ENCODE peak calls at places on chromosomes 13 and 19, in seven cellular contexts. L is body of pancreas, E is suprapubic skin, K is ovary, Z is heart left ventricle, V is HCT116, N is gastrocnemius medialis. F is an unnamed sample.

GRCh38 chr19:11421607-11422098 is 2.5 kb upstream of the RGL3 start:
- DNase-seq in L (peak), E (no peak), K (no peak), Z (peak), V (no peak), N (no peak), F (no peak)

GRCh38 chr13:67186985-67187569 is 43.1 kb downstream of the PCDH9 start:
- DNase-seq in L (no peak), E (no peak), K (no peak), Z (no peak), V (no peak), N (no peak), F (no peak)

GRCh38 chr19:50906217-50906616 is 5.0 kb downstream of the KLK4 start:
- DNase-seq in L (peak), E (no peak), K (no peak), Z (no peak), V (no peak), N (no peak), F (no peak)

GRCh38 chr19:8605514-8605913 is 5.0 kb downstream of the ADAMTS10 start:
- DNase-seq in L (no peak), E (no peak), K (no peak), Z (no peak), V (no peak), N (no peak), F (no peak)

GRCh38 chr13:107210216-107211010 is 642.5 kb upstream of the ARGLU1 start:
- DNase-seq in L (no peak), E (no peak), K (no peak), Z (no peak), V (no peak), N (no peak), F (no peak)

GRCh38 chr19:33029746-33030303 is 34.9 kb downstream of the RHPN2 start:
- DNase-seq in L (no peak), E (no peak), K (no peak), Z (no peak), V (no peak), N (no peak), F (no peak)

GRCh38 chr19:4064551-4065260 is 2.0 kb downstream of the ZBTB7A start:
- DNase-seq in L (peak), E (peak), K (peak), Z (peak), V (no peak), N (peak), F (peak)

GRCh38 chr19:28465317-28466086 is 747.4 kb downstream of the UQCRFS1 start:
- DNase-seq in L (no peak), E (no peak), K (no peak), Z (no peak), V (no peak), N (no peak), F (no peak)

GRCh38 chr19:15991602-15992001 is 42.8 kb downstream of the OR10H4 start:
- DNase-seq in L (no peak), E (no peak), K (no peak), Z (no peak), V (no peak), N (no peak), F (no peak)

GRCh38 chr19:45492627-45493470 is 4.0 kb downstream of the RTN2 start:
- DNase-seq in L (peak), E (no peak), K (no peak), Z (peak), V (peak), N (peak), F (no peak)

GRCh38 chr13:41547253-41548000 is 90.1 kb downstream of the RGCC start:
- DNase-seq in L (peak), E (no peak), K (peak), Z (peak), V (no peak), N (peak), F (peak)

GRCh38 chr19:15584541-15585115 is 30.4 kb upstream of the CYP4F8 start:
- DNase-seq in L (peak), E (peak), K (peak), Z (peak), V (peak), N (peak), F (peak)

GRCh38 chr19:16400911-16401675 is 70.7 kb downstream of the EPS15L1 start:
- DNase-seq in L (no peak), E (peak), K (no peak), Z (no peak), V (no peak), N (peak), F (peak)

GRCh38 chr13:72004236-72004635 is 137.2 kb upstream of the DACH1 start:
- DNase-seq in L (no peak), E (no peak), K (no peak), Z (no peak), V (no peak), N (no peak), F (no peak)

GRCh38 chr13:33694546-33694945 is 123.4 kb upstream of the RFC3 start:
- DNase-seq in L (no peak), E (no peak), K (no peak), Z (no peak), V (no peak), N (no peak), F (no peak)

GRCh38 chr13:34502621-34503020 is 439.4 kb upstream of the NBEA start:
- DNase-seq in L (no peak), E (no peak), K (no peak), Z (no peak), V (no peak), N (no peak), F (no peak)

GRCh38 chr13:26999499-26999898 is 172.1 kb downstream of the USP12 start:
- DNase-seq in L (no peak), E (peak), K (no peak), Z (no peak), V (no peak), N (no peak), F (peak)

GRCh38 chr19:27793128-27793643 is 1419.8 kb downstream of the UQCRFS1 start:
- DNase-seq in L (peak), E (peak), K (peak), Z (peak), V (peak), N (peak), F (peak)

GRCh38 chr13:79533781-79534400 is 52.9 kb downstream of the NDFIP2 start:
- DNase-seq in L (no peak), E (no peak), K (no peak), Z (no peak), V (no peak), N (no peak), F (no peak)

GRCh38 chr19:44807162-44807561 is 1.7 kb upstream of the BCAM start:
- DNase-seq in L (peak), E (no peak), K (peak), Z (no peak), V (no peak), N (no peak), F (peak)

GRCh38 chr19:33736158-33736557 is 60.5 kb upstream of the KCTD15 start:
- DNase-seq in L (no peak), E (no peak), K (no peak), Z (no peak), V (no peak), N (no peak), F (no peak)

GRCh38 chr13:95032114-95032513 is 269.1 kb downstream of the ABCC4 start:
- DNase-seq in L (no peak), E (no peak), K (no peak), Z (no peak), V (no peak), N (no peak), F (no peak)

GRCh38 chr13:45728759-45729158 is 26.6 kb downstream of the CBY2 start:
- DNase-seq in L (no peak), E (no peak), K (no peak), Z (no peak), V (peak), N (no peak), F (peak)
- TF ChIP-seq CTCF in L (no peak), E (no peak), K (no peak), Z (no peak), V (peak), N (no peak), F (no peak)

GRCh38 chr19:49061445-49061844 is 3.2 kb downstream of the NTF4 start:
- DNase-seq in L (no peak), E (no peak), K (no peak), Z (no peak), V (no peak), N (no peak), F (no peak)

GRCh38 chr19:49061000-49061399 is 3.5 kb upstream of the CGB7 start:
- DNase-seq in L (no peak), E (no peak), K (no peak), Z (no peak), V (no peak), N (no peak), F (no peak)

GRCh38 chr19:49064768-49065611 is at the start of gene NTF4:
- DNase-seq in L (peak), E (no peak), K (peak), Z (no peak), V (no peak), N (peak), F (no peak)

GRCh38 chr19:49065905-49066512 is 1.4 kb upstream of the NTF4 start:
- DNase-seq in L (no peak), E (no peak), K (no peak), Z (no peak), V (no peak), N (peak), F (no peak)

DNA sequence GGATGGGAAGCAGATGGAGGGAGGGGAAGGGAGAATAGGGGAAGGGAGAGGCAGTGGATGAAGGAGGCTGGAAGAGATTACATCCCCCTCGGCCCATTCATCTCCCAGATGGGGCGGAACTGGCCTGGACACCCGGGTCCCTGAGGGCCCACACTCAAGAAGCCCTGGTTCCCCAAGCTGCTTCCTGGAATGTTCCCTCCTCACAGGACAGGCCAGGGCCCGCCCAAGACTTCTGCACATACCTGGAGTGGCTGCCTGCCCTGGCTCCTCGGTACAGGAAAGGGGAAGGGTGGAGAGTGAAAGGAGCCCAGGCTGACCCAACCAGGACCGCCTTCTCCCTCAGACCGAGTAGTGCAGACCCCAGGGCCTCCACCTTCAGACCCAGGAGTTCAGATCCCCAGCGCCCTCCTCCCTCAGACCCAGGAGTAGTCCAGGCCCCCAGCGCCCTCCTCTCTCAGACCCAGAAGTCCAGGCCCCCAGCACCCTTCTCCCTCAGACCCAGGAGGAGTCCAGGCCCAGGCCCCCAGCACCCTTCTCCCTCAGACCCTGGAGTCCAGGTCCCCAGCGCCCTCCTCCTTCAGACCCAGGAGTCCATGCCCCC is 489 bp downstream of the NTF4 start:
- DNase-seq in L (no peak), E (no peak), K (no peak), Z (no peak), V (no peak), N (no peak), F (no peak)
- TF ChIP-seq POLR2A in L (no peak), E (no peak), K (no peak), Z (no peak), V (no peak), N (no peak), F (no peak)

GRCh38 chr13:23741879-23742510 is 147.2 kb downstream of the MIPEP start:
- DNase-seq in L (no peak), E (no peak), K (no peak), Z (no peak), V (peak), N (no peak), F (no peak)
- H3K4me3 ChIP-seq in L (no peak), E (no peak), K (no peak), Z (no peak), V (no peak), N (no peak), F (no peak)

DNA sequence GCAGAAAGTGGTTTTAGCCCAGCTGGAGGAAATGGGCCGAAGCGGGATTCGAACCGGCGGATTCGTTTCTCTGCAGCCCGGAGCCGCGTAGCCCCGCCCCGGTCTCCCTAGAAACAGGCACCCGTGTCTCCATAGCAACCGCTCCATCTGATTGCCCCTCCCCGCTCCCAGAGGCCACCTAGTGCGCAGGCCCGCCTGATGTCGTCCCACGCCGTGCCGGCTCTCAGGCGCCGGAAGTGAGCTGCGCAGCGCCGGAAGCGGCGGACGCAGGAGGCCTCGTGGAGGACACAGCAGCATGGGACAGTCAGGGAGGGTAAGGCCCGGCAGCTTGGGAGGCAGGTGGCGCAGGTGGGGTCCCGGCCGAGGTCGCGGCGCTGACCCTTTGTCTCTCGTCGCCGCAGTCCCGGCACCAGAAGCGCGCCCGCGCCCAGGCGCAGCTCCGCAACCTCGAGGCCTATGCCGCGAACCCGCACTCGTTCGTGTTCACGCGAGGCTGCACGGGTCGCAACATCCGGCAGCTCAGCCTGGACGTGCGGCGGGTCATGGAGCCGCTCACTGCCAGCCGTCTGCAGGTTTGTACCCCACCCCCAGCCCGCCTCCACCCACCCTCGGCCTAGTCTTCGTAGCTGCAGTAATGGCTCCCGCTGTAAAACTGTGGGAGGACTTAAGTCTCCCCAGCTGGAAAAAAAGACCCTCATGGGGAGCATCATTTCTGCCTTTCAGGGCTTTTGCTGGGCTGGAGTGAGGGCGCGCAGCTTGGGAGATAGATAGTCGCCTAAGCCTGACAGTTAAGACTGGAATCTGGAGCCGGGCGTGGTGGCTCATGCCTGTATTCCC is at the start of gene PPAN:
- DNase-seq in L (peak), E (peak), K (peak), Z (peak), V (peak), N (peak), F (peak)
- TF ChIP-seq CTCF in L (no peak), E (no peak), K (no peak), Z (no peak), V (no peak), N (no peak), F (no peak)

GRCh38 chr13:46866150-46866549 is 30.7 kb downstream of the HTR2A start:
- DNase-seq in L (peak), E (no peak), K (no peak), Z (peak), V (no peak), N (no peak), F (no peak)
- TF ChIP-seq POLR2A in L (no peak), E (no peak), K (no peak), Z (no peak), V (no peak), N (no peak), F (no peak)

DNA sequence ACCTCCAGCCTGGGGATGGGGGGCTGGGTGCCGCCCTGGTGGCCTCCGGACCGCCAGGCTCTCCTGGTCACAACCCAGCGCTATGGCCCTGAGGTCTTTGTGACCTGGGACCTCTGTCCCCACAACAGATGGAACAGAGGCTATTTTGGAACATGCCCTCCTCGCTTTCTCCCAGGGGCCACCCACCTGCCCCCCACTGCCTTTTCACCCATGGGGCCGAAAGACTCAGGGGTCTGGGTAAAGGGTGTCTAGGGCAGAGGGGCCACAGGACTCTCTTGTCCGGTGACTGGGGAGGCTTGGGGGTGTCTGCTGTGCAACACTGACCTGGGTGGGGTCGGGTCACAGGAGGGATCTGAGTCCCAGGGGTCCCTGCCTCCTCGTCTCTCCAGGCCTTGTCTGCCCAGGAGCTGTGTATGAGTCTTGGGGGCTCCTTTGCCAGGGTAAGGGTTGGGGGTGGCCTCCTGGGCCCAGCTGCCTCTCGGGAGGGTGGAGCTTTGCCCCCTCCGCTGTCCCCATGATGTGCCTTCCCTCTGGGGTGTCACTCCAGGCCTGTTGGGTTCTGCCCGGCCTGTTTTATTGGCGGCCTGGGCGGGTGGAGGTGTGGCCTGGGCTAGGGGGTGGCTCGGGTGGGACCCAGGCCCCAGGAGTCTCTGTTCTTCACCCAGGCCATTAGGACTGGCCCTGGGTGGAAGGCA is 2.0 kb downstream of the ARID3A start:
- DNase-seq in L (no peak), E (no peak), K (no peak), Z (no peak), V (no peak), N (no peak), F (no peak)
- H3K4me3 ChIP-seq in L (no peak), E (peak), K (no peak), Z (no peak), V (no peak), N (peak), F (no peak)

GRCh38 chr19:30202060-30202600 is 170.1 kb upstream of the ZNF536 start:
- DNase-seq in L (no peak), E (no peak), K (no peak), Z (no peak), V (no peak), N (no peak), F (no peak)
- TF ChIP-seq CTCF in L (no peak), E (no peak), K (no peak), Z (no peak), V (no peak), N (no peak), F (no peak)

GRCh38 chr19:17841371-17841809 is 6.4 kb downstream of the JAK3 start:
- DNase-seq in L (no peak), E (peak), K (no peak), Z (no peak), V (no peak), N (no peak), F (no peak)

GRCh38 chr19:17843908-17844490 is 3.8 kb downstream of the JAK3 start:
- DNase-seq in L (no peak), E (no peak), K (no peak), Z (no peak), V (no peak), N (no peak), F (no peak)

GRCh38 chr19:17842663-17843313 is 5.0 kb downstream of the JAK3 start:
- DNase-seq in L (no peak), E (no peak), K (peak), Z (no peak), V (no peak), N (no peak), F (no peak)

GRCh38 chr19:17843428-17843827 is 4.4 kb downstream of the JAK3 start:
- DNase-seq in L (no peak), E (no peak), K (no peak), Z (no peak), V (no peak), N (no peak), F (no peak)

GRCh38 chr19:17841810-17842662 is 5.7 kb downstream of the JAK3 start:
- DNase-seq in L (peak), E (peak), K (peak), Z (peak), V (peak), N (peak), F (no peak)
- TF ChIP-seq POLR2A in L (no peak), E (no peak), K (peak), Z (no peak), V (peak), N (no peak), F (no peak)

F was measured in lower leg skin.